ENCODE peak calls at places on chromosomes 4 and X, in seven cellular contexts. U, W, Q, K, B, I and E are unnamed samples.

GRCh38 chr4:86220137-86220536 is 139.7 kb downstream of the MAPK10 start:
- DNase-seq in Q (no peak), U (no peak), B (no peak), I (no peak), K (no peak), W (peak), E (no peak)

GRCh38 chr4:157992038-157992706 is 180.7 kb downstream of the GASK1B start:
- DNase-seq in W (peak), U (peak), B (no peak), Q (no peak), I (peak), K (peak), E (peak)

GRCh38 chrX:68415289-68415688 is 18.0 kb downstream of the OPHN1 start:
- DNase-seq in W (peak), Q (no peak), B (no peak), K (peak), U (no peak), I (no peak), E (no peak)

GRCh38 chr4:102543030-102543505 is 41.9 kb downstream of the NFKB1 start:
- DNase-seq in W (no peak), K (no peak), B (no peak), U (no peak), Q (no peak), I (no peak), E (no peak)

GRCh38 chr4:1234296-1234695 is 14.6 kb downstream of the CTBP1 start:
- DNase-seq in I (no peak), Q (no peak), K (peak), B (no peak), U (no peak), W (peak), E (no peak)

GRCh38 chr4:7183780-7184460 is 8.4 kb upstream of the SORCS2 start:
- DNase-seq in U (no peak), K (no peak), Q (no peak), I (no peak), W (no peak), B (no peak), E (no peak)

GRCh38 chrX:108298165-108298602 is 140.0 kb downstream of the COL4A6 start:
- DNase-seq in W (no peak), I (no peak), B (no peak), U (no peak), K (no peak), Q (no peak), E (no peak)

GRCh38 chr4:59968796-59969195 is 1231.3 kb upstream of the ADGRL3 start:
- DNase-seq in K (no peak), Q (no peak), B (no peak), U (no peak), I (no peak), W (no peak), E (no peak)

GRCh38 chr4:113300384-113301011 is 251.0 kb downstream of the ANK2 start:
- DNase-seq in I (no peak), U (peak), W (peak), K (no peak), Q (no peak), B (no peak), E (no peak)

GRCh38 chrX:150225266-150225665 is 137.9 kb upstream of the MAMLD1 start:
- DNase-seq in U (no peak), W (no peak), K (no peak), Q (no peak), B (peak), I (no peak), E (no peak)

GRCh38 chr4:108405586-108405985 is 214.8 kb upstream of the RPL34 start:
- DNase-seq in W (no peak), K (no peak), U (no peak), Q (no peak), I (no peak), B (no peak), E (no peak)